ENCODE peak calls at places on chromosomes 3 and 15, in four cellular contexts. A is HEK293T, N is HT-29, P is dermis microvascular lymphatic vessel endothelial cell. M is an unnamed sample.

GRCh38 chr3:122940628-122941086 is 86.9 kb downstream of the SEMA5B start:
- DNase-seq in A (no peak), N (no peak), P (no peak), M (no peak)

GRCh38 chr3:88986834-88987233 is 120.6 kb upstream of the EPHA3 start:
- DNase-seq in A (no peak), N (no peak), P (no peak), M (no peak)

GRCh38 chr15:100186960-100187359 is 154.8 kb downstream of the ADAMTS17 start:
- DNase-seq in A (no peak), N (no peak), P (no peak), M (no peak)

GRCh38 chr15:52483712-52484111 is 45.0 kb downstream of the MYO5A start:
- DNase-seq in A (no peak), N (no peak), P (peak), M (no peak)

GRCh38 chr15:82679626-82680199 is 30.0 kb downstream of the AP3B2 start:
- DNase-seq in A (no peak), N (no peak), P (no peak), M (no peak)

GRCh38 chr15:41791970-41792637 is 17.8 kb downstream of the MAPKBP1 start:
- DNase-seq in A (no peak), N (no peak), P (no peak), M (no peak)

GRCh38 chr15:79815468-79815867 is 81.3 kb downstream of the MTHFS start:
- DNase-seq in A (no peak), N (no peak), P (no peak), M (no peak)

GRCh38 chr3:2968475-2968874 is 141.7 kb downstream of the IL5RA start:
- DNase-seq in A (no peak), N (no peak), P (no peak), M (no peak)

GRCh38 chr3:114127517-114127916 is 51.3 kb downstream of the DRD3 start:
- DNase-seq in A (no peak), N (no peak), P (no peak), M (no peak)

GRCh38 chr15:36133686-36134085 is 445.7 kb upstream of the CDIN1 start:
- DNase-seq in A (no peak), N (no peak), P (no peak), M (no peak)

GRCh38 chr3:14988988-14989394 is 41.6 kb downstream of the NR2C2 start:
- DNase-seq in A (peak), N (peak), P (no peak), M (no peak)

GRCh38 chr3:17730318-17730967 is 12.0 kb downstream of the TBC1D5 start:
- DNase-seq in A (peak), N (peak), P (peak), M (peak)

GRCh38 chr3:198079771-198080520 is 119.9 kb downstream of the LMLN start:
- DNase-seq in A (peak), N (no peak), P (peak), M (peak)

GRCh38 chr3:31495971-31496370 is 36.8 kb upstream of the STT3B start:
- DNase-seq in A (no peak), N (no peak), P (no peak), M (no peak)

GRCh38 chr3:101070260-101071121 is 77.3 kb upstream of the ABI3BP start:
- DNase-seq in A (peak), N (peak), P (peak), M (peak)

GRCh38 chr3:49013738-49014660 is 4.4 kb downstream of the DALRD3 start:
- DNase-seq in A (peak), N (peak), P (peak), M (peak)

GRCh38 chr3:85148056-85148455 is 189.3 kb downstream of the CADM2 start:
- DNase-seq in A (no peak), N (no peak), P (no peak), M (peak)